ENCODE peak calls at places on chromosomes 3 and 15, in five cellular contexts. W is astrocyte of the spinal cord, U is Peyer's patch, R is tibial nerve, E is aorta. L is an unnamed sample.

GRCh38 chr15:39556461-39556860 is 24.4 kb upstream of the THBS1 start:
- DNase-seq in W (no peak), U (no peak), R (no peak), E (no peak), L (no peak)

GRCh38 chr15:89442671-89443307 is 53.6 kb downstream of the RHCG start:
- DNase-seq in W (peak; percentile 9), U (peak; percentile 70), R (no peak), E (no peak), L (peak; percentile 57)

GRCh38 chr3:178603735-178604134 is 67.5 kb downstream of the KCNMB2 start:
- DNase-seq in W (no peak), U (no peak), R (no peak), E (no peak), L (no peak)

GRCh38 chr3:93973160-93974126 is at the start of gene PROS1:
- DNase-seq in W (peak; percentile 74), U (peak; percentile 87), R (peak; percentile 71), E (peak; percentile 93), L (peak; percentile 97)

GRCh38 chr3:113746955-113747718 is at the start of gene ATP6V1A:
- DNase-seq in W (no peak), U (peak; percentile 89), R (no peak), E (peak; percentile 78), L (no peak)

GRCh38 chr15:37099321-37100108 is 834 bp downstream of the MEIS2 start:
- DNase-seq in W (peak; percentile 53), U (no peak), R (no peak), E (no peak), L (no peak)

GRCh38 chr3:16069149-16069922 is 105.1 kb upstream of the GALNT15 start:
- DNase-seq in W (peak; percentile 92), U (no peak), R (no peak), E (no peak), L (peak; percentile 92)

GRCh38 chr15:78076231-78077052 is 1.1 kb downstream of the TBC1D2B start:
- DNase-seq in W (no peak), U (no peak), R (no peak), E (no peak), L (peak; percentile 39)

GRCh38 chr3:195906865-195907729 is 1.3 kb downstream of the TNK2 start:
- DNase-seq in W (no peak), U (peak; percentile 80), R (no peak), E (peak; percentile 74), L (no peak)

GRCh38 chr15:91099616-91100560 is at the start of gene SV2B:
- DNase-seq in W (peak; percentile 5), U (peak; percentile 50), R (no peak), E (no peak), L (peak; percentile 22)

GRCh38 chr3:79555655-79556054 is 212.1 kb downstream of the ROBO1 start:
- DNase-seq in W (no peak), U (no peak), R (no peak), E (no peak), L (no peak)

GRCh38 chr3:178084938-178085816 is 451.1 kb upstream of the KCNMB2 start:
- DNase-seq in W (peak; percentile 94), U (peak; percentile 77), R (peak; percentile 52), E (peak; percentile 84), L (peak; percentile 93)

GRCh38 chr15:29141908-29142747 is 127.5 kb downstream of the NSMCE3 start:
- DNase-seq in W (no peak), U (no peak), R (peak; percentile 8), E (no peak), L (no peak)

GRCh38 chr3:79973917-79974595 is 206.3 kb upstream of the ROBO1 start:
- DNase-seq in W (peak; percentile 54), U (no peak), R (no peak), E (no peak), L (peak; percentile 31)

GRCh38 chr3:190382082-190382481 is 5.9 kb upstream of the CLDN16 start:
- DNase-seq in W (peak; percentile 74), U (no peak), R (no peak), E (no peak), L (peak; percentile 93)

GRCh38 chr15:100711479-100712130 is 109.2 kb downstream of the ASB7 start:
- DNase-seq in W (no peak), U (no peak), R (no peak), E (no peak), L (no peak)

GRCh38 chr3:64685331-64685799 is 2.4 kb downstream of the ADAMTS9 start:
- DNase-seq in W (peak; percentile 60), U (peak; percentile 57), R (no peak), E (peak; percentile 74), L (no peak)
- H3K4me3 ChIP-seq in W (peak overlapping the region; percentile 43), U (peak overlapping the region; percentile 43), R (peak overlapping the region; percentile 57), E (peak overlapping the region; percentile 88), L (peak overlapping the region; percentile 85)

DNA sequence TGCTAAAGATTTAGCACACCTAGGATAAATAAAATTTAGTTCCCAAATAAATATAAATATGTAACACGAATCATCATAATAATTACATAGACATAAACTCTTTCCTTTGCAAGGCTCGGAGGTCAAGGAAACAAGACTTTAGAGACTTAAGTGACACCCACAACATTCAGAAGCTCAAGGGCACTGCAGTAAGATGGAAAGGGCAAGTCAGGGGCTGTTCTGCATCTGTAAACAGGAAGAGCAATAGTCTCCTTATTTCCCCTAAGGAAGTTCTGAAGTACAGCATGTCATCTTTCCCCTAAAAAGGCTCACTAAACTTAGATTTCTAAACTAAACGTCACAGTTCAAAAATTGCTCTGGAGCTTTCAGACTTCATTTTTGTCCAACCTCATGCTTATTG is 26.9 kb upstream of the KBTBD8 start:
- DNase-seq in W (no peak), U (no peak), R (no peak), E (no peak), L (no peak)
- H3K4me3 ChIP-seq in W (no peak overlapping the region), U (no peak overlapping the region), R (no peak overlapping the region), E (no peak overlapping the region), L (no peak overlapping the region)

GRCh38 chr15:62165793-62166380 is 802 bp upstream of the C2CD4B start:
- DNase-seq in W (no peak), U (no peak), R (no peak), E (no peak), L (peak; percentile 66)

GRCh38 chr15:62163397-62163796 is 1.7 kb downstream of the C2CD4B start:
- DNase-seq in W (no peak), U (no peak), R (no peak), E (no peak), L (no peak)

GRCh38 chr15:62165029-62165792 is at the start of gene C2CD4B:
- DNase-seq in W (no peak), U (peak; percentile 83), R (no peak), E (no peak), L (peak; percentile 39)

GRCh38 chr15:62163847-62164499 is 1.1 kb downstream of the C2CD4B start:
- DNase-seq in W (no peak), U (peak; percentile 47), R (no peak), E (no peak), L (peak; percentile 17)

GRCh38 chr15:62164500-62165028 is 521 bp downstream of the C2CD4B start:
- DNase-seq in W (no peak), U (no peak), R (no peak), E (no peak), L (peak; percentile 32)
- H3K4me3 ChIP-seq in W (no peak overlapping the region), U (peak overlapping the region; percentile 24), R (peak overlapping the region; percentile 11), E (peak overlapping the region; percentile 0), L (peak overlapping the region; percentile 42)

GRCh38 chr15:93072440-93073394 is 16.3 kb downstream of the RGMA start:
- DNase-seq in W (peak; percentile 70), U (peak; percentile 58), R (peak; percentile 77), E (peak; percentile 87), L (peak; percentile 42)

GRCh38 chr15:93072011-93072410 is 17.0 kb downstream of the RGMA start:
- DNase-seq in W (peak; percentile 68), U (no peak), R (no peak), E (no peak), L (peak; percentile 50)

GRCh38 chr15:93074596-93074995 is 14.4 kb downstream of the RGMA start:
- DNase-seq in W (no peak), U (no peak), R (no peak), E (no peak), L (no peak)

GRCh38 chr15:93071469-93071891 is 17.5 kb downstream of the RGMA start:
- DNase-seq in W (peak; percentile 20), U (no peak), R (no peak), E (no peak), L (peak; percentile 22)

DNA sequence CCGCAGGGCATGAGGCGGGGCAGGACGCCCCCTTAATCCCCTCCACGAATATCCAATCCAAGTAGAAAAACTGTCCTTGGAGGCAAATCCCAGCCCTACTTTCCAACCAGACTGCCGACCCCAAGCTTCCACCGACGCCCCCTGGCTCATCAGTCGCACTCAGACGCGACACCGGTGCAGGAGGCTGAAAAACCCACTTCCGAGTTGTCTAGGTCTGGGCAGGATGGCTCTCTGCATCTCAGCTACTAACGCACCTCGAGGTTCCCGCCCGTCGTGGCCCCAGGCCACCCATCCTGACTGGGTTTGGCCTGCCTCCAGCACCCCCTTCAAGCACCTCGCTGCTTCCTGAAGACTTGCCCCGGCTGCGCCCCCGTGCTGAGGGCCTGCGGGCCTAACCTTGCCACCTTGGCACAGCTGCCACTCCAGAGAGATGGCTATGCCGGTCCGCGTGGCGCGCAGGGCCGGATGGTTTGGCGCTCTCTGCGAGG is 15.5 kb downstream of the RGMA start:
- DNase-seq in W (no peak), U (no peak), R (no peak), E (no peak), L (peak; percentile 7)
- H3K4me3 ChIP-seq in W (no peak overlapping the region), U (no peak overlapping the region), R (peak overlapping the region; percentile 59), E (no peak overlapping the region), L (peak overlapping the region; percentile 34)

L was measured in cardiac fibroblast.